ENCODE peak calls at places on chromosomes 7 and 10, in ten cellular contexts. K is Calu3, A is MCF 10A, D is WTC11, J is GM20000, H is mammary epithelial cell, I is heart right ventricle, L is B cell, T is nephron progenitor cell, W is AG10803. V is an unnamed sample.

GRCh38 chr7:151045967-151046366 is 2.4 kb upstream of the ASIC3 start:
- DNase-seq in A (no peak), T (no peak), W (no peak), D (no peak), L (no peak), I (no peak), H (no peak), J (no peak), K (no peak), V (no peak)

GRCh38 chr7:17985473-17986239 is 42.0 kb downstream of the PRPS1L1 start:
- DNase-seq in D (no peak), W (no peak), K (no peak), L (no peak), T (no peak), J (no peak), A (no peak), H (no peak), I (no peak), V (no peak)

GRCh38 chr10:28910960-28911359 is 233.6 kb downstream of the BAMBI start:
- DNase-seq in K (no peak), A (no peak), T (no peak), I (no peak), D (no peak), J (no peak), H (no peak), L (no peak), W (peak; percentile 59), V (no peak)

GRCh38 chr7:130207642-130208041 is at the start of gene SSMEM1:
- DNase-seq in J (no peak), A (peak; percentile 41), D (no peak), L (no peak), I (no peak), W (peak; percentile 82), K (no peak), T (no peak), H (peak; percentile 69), V (no peak)

GRCh38 chr7:47415289-47416212 is 166.4 kb downstream of the TNS3 start:
- DNase-seq in W (no peak), D (no peak), L (no peak), H (no peak), T (no peak), A (no peak), J (no peak), K (no peak), I (no peak), V (no peak)

GRCh38 chr7:130473877-130474276 is 18.0 kb upstream of the MEST start:
- DNase-seq in A (no peak), H (no peak), K (no peak), L (no peak), D (no peak), J (no peak), T (no peak), I (no peak), W (no peak), V (no peak)

GRCh38 chr7:27697861-27698430 is 35.3 kb upstream of the HIBADH start:
- DNase-seq in T (no peak), K (peak; percentile 81), W (no peak), A (peak; percentile 45), D (no peak), H (peak; percentile 41), L (peak; percentile 33), I (no peak), J (peak; percentile 36), V (peak; percentile 91)

GRCh38 chr10:132129431-132129830 is 57.3 kb upstream of the DPYSL4 start:
- DNase-seq in W (peak; percentile 3), T (no peak), I (no peak), K (no peak), A (no peak), H (no peak), J (no peak), D (peak; percentile 46), L (no peak), V (peak; percentile 27)

GRCh38 chr10:99279626-99280111 is 44.0 kb upstream of the HPSE2 start:
- DNase-seq in T (no peak), H (no peak), D (no peak), A (peak; percentile 33), J (no peak), W (peak; percentile 86), K (no peak), I (no peak), L (no peak), V (no peak)

GRCh38 chr10:88743999-88744398 is 15.8 kb upstream of the LIPN start:
- DNase-seq in K (peak; percentile 35), H (no peak), T (no peak), A (peak; percentile 3), W (no peak), D (peak; percentile 36), J (no peak), I (no peak), L (no peak), V (no peak)

GRCh38 chr10:131043039-131043691 is 268.4 kb downstream of the TCERG1L start:
- DNase-seq in H (no peak), I (no peak), W (no peak), J (no peak), T (no peak), A (no peak), L (no peak), D (no peak), K (no peak), V (no peak)

GRCh38 chr10:24493168-24493567 is 230.5 kb downstream of the ARHGAP21 start:
- DNase-seq in D (no peak), L (no peak), K (no peak), T (no peak), I (no peak), J (no peak), A (no peak), W (no peak), H (no peak), V (no peak)

GRCh38 chr10:96673318-96674099 is 46.8 kb downstream of the PIK3AP1 start:
- DNase-seq in L (peak; percentile 85), H (no peak), J (peak; percentile 36), D (no peak), T (peak; percentile 19), A (no peak), K (peak; percentile 69), W (peak; percentile 34), I (peak; percentile 43), V (peak; percentile 87)

DNA sequence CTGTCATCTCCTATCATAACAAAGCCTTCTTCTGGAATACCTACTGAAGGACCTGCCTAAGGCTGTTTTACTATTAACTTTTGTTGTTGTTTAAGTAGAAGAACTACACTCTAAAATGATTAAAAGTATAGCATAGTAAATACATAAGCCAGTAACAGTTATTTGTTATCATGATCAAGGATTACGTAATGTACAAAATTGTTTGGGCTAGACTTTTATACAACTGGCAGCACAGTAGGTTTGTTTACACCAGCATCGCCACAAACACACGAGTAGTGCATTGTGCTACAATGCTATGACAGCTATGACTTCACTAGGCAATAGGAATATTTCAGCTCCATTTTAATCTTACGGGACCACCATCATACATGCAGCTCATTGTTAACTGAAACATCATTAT is 169.1 kb downstream of the LRRN3 start:
- DNase-seq in I (no peak), A (no peak), K (no peak), W (no peak), L (no peak), H (no peak), T (no peak), D (no peak), J (no peak), V (no peak)
- TF ChIP-seq CTCF in I (no peak), A (no peak), K (no peak), W (no peak), L (no peak), H (no peak), T (no peak), D (no peak), J (no peak), V (no peak)

GRCh38 chr7:138951953-138952352 is 29.2 kb downstream of the KIAA1549 start:
- DNase-seq in J (no peak), L (no peak), K (no peak), T (no peak), A (peak; percentile 54), D (no peak), I (no peak), W (no peak), H (no peak), V (no peak)

GRCh38 chr7:138957217-138957616 is 24.0 kb downstream of the KIAA1549 start:
- DNase-seq in J (no peak), L (no peak), I (no peak), D (no peak), K (no peak), W (no peak), H (no peak), A (no peak), T (no peak), V (no peak)

GRCh38 chr7:138952791-138953190 is 28.4 kb downstream of the KIAA1549 start:
- DNase-seq in T (no peak), K (no peak), W (no peak), H (no peak), L (no peak), I (no peak), A (no peak), D (no peak), J (no peak), V (no peak)

GRCh38 chr7:138958026-138958956 is 22.9 kb downstream of the KIAA1549 start:
- DNase-seq in K (no peak), J (no peak), D (no peak), W (no peak), A (peak; percentile 81), T (no peak), H (peak; percentile 76), I (no peak), L (no peak), V (no peak)

GRCh38 chr7:138954545-138955475 is 26.4 kb downstream of the KIAA1549 start:
- DNase-seq in J (no peak), D (no peak), T (no peak), H (no peak), A (no peak), I (no peak), K (no peak), W (no peak), L (no peak), V (no peak)
- TF ChIP-seq CTCF in J (no peak), D (no peak), T (no peak), H (no peak), A (no peak), I (no peak), K (no peak), W (no peak), L (no peak), V (no peak)

DNA sequence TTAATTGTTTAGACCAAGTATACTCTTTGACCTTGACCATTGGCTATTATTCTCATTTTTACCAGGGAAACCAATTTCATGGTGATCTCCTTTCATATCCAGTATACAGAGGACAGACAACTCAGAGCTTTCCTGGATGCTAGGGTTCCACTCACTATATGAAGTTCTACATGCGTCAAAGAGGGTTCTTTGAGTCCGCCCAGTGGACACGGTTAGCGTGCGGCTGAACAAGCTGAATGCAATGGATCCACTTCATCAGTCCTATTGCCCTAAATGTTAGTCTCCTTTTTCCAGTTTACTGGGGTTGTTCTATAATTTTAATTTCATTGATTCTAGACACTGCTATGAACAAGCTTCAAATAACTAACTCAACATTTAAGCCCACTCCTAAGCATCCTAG is 162.4 kb upstream of the PCLO start:
- DNase-seq in I (no peak), K (no peak), H (no peak), A (no peak), L (no peak), W (no peak), T (no peak), J (no peak), D (no peak), V (no peak)
- TF ChIP-seq CTCF in I (no peak), K (no peak), H (no peak), A (no peak), L (no peak), W (no peak), T (no peak), J (no peak), D (peak; percentile 14), V (no peak)

GRCh38 chr10:5199398-5199797 is 2.8 kb downstream of the AKR1C4 start:
- DNase-seq in I (no peak), W (no peak), A (no peak), L (no peak), H (no peak), J (no peak), D (peak; percentile 46), T (no peak), K (no peak), V (no peak)
- TF ChIP-seq CTCF in I (no peak), W (no peak), A (no peak), L (no peak), H (no peak), J (no peak), D (peak; percentile 12), T (no peak), K (no peak), V (no peak)